ENCODE peak calls at places on chromosomes 1 and 21, in ten cellular contexts. E is endothelial cell of umbilical vein, L is GM23338, Q is spleen, I is breast epithelium, A is Panc1, X is H1, R is SK-N-SH, U is upper lobe of left lung, Y is stomach. D is an unnamed sample.

GRCh38 chr1:30449003-30449402 is 274.4 kb downstream of the MATN1 start:
- DNase-seq in E (no peak), L (no peak), Q (peak; percentile 60), I (no peak), A (no peak), X (peak; percentile 26), R (no peak), U (no peak), Y (no peak), D (no peak)

GRCh38 chr1:67741786-67742185 is 56.8 kb downstream of the GADD45A start:
- DNase-seq in E (no peak), L (no peak), Q (no peak), I (no peak), A (no peak), X (no peak), R (no peak), U (no peak), Y (no peak), D (no peak)

GRCh38 chr1:218557731-218558130 is 212.6 kb downstream of the TGFB2 start:
- DNase-seq in E (peak; percentile 96), L (peak; percentile 5), Q (no peak), I (no peak), A (no peak), X (no peak), R (peak; percentile 72), U (no peak), Y (no peak), D (no peak)

GRCh38 chr1:29388170-29388569 is 151.8 kb downstream of the PTPRU start:
- DNase-seq in E (no peak), L (no peak), Q (no peak), I (no peak), A (no peak), X (peak; percentile 23), R (no peak), U (no peak), Y (no peak), D (no peak)

GRCh38 chr1:236416165-236416564 is 22.1 kb downstream of the EDARADD start:
- DNase-seq in E (peak; percentile 13), L (no peak), Q (no peak), I (no peak), A (no peak), X (no peak), R (no peak), U (no peak), Y (no peak), D (no peak)

GRCh38 chr1:241525026-241525425 is 5.5 kb upstream of the FH start:
- DNase-seq in E (no peak), L (no peak), Q (no peak), I (no peak), A (no peak), X (no peak), R (no peak), U (no peak), Y (no peak), D (no peak)

GRCh38 chr1:43441894-43442632 is 11.7 kb downstream of the HYI start:
- DNase-seq in E (no peak), L (no peak), Q (peak; percentile 37), I (no peak), A (no peak), X (no peak), R (no peak), U (peak; percentile 17), Y (peak; percentile 23), D (no peak)

GRCh38 chr1:12604114-12604874 is 13.7 kb downstream of the DHRS3 start:
- DNase-seq in E (peak; percentile 99), L (no peak), Q (no peak), I (no peak), A (peak; percentile 91), X (no peak), R (peak; percentile 64), U (peak; percentile 82), Y (peak; percentile 70), D (no peak)

GRCh38 chr1:195765099-195765498 is 843.1 kb downstream of the KCNT2 start:
- DNase-seq in E (no peak), L (no peak), Q (no peak), I (no peak), A (no peak), X (no peak), R (no peak), U (no peak), Y (no peak), D (no peak)

GRCh38 chr1:2808386-2808705 is 6.9 kb upstream of the TTC34 start:
- DNase-seq in E (no peak), L (no peak), Q (no peak), I (no peak), A (no peak), X (no peak), R (no peak), U (no peak), Y (no peak), D (no peak)

GRCh38 chr1:56301791-56302190 is 277.6 kb downstream of the PLPP3 start:
- DNase-seq in E (peak; percentile 93), L (no peak), Q (no peak), I (no peak), A (no peak), X (no peak), R (no peak), U (no peak), Y (no peak), D (no peak)

GRCh38 chr1:228989992-228990827 is 254.9 kb downstream of the RHOU start:
- DNase-seq in E (peak; percentile 16), L (no peak), Q (peak; percentile 86), I (no peak), A (no peak), X (no peak), R (peak; percentile 46), U (peak; percentile 81), Y (peak; percentile 38), D (no peak)

GRCh38 chr1:151013518-151013917 is 5.3 kb downstream of the PRUNE1 start:
- DNase-seq in E (peak; percentile 13), L (no peak), Q (no peak), I (no peak), A (no peak), X (no peak), R (no peak), U (peak; percentile 68), Y (peak; percentile 63), D (no peak)

GRCh38 chr1:113325039-113325438 is 65.3 kb upstream of the MAGI3 start:
- DNase-seq in E (no peak), L (no peak), Q (no peak), I (no peak), A (peak; percentile 7), X (no peak), R (no peak), U (peak; percentile 34), Y (peak; percentile 34), D (no peak)

GRCh38 chr1:197024460-197024859 is 42.6 kb downstream of the F13B start:
- DNase-seq in E (no peak), L (no peak), Q (no peak), I (no peak), A (no peak), X (no peak), R (no peak), U (no peak), Y (no peak), D (no peak)

GRCh38 chr1:186374313-186375151 is 521 bp downstream of the TPR start:
- DNase-seq in E (peak; percentile 63), L (peak; percentile 57), Q (no peak), I (no peak), A (no peak), X (no peak), R (peak; percentile 31), U (peak; percentile 57), Y (peak; percentile 33), D (peak; percentile 44)

GRCh38 chr21:31929548-31929947 is 56.7 kb downstream of the HUNK start:
- DNase-seq in E (no peak), L (no peak), Q (no peak), I (no peak), A (no peak), X (no peak), R (no peak), U (no peak), Y (no peak), D (no peak)
- TF ChIP-seq POLR2AphosphoS5 in E (no peak), L (no peak), Q (no peak), I (no peak), A (no peak), X (no peak), R (no peak), U (no peak), Y (no peak), D (no peak)

DNA sequence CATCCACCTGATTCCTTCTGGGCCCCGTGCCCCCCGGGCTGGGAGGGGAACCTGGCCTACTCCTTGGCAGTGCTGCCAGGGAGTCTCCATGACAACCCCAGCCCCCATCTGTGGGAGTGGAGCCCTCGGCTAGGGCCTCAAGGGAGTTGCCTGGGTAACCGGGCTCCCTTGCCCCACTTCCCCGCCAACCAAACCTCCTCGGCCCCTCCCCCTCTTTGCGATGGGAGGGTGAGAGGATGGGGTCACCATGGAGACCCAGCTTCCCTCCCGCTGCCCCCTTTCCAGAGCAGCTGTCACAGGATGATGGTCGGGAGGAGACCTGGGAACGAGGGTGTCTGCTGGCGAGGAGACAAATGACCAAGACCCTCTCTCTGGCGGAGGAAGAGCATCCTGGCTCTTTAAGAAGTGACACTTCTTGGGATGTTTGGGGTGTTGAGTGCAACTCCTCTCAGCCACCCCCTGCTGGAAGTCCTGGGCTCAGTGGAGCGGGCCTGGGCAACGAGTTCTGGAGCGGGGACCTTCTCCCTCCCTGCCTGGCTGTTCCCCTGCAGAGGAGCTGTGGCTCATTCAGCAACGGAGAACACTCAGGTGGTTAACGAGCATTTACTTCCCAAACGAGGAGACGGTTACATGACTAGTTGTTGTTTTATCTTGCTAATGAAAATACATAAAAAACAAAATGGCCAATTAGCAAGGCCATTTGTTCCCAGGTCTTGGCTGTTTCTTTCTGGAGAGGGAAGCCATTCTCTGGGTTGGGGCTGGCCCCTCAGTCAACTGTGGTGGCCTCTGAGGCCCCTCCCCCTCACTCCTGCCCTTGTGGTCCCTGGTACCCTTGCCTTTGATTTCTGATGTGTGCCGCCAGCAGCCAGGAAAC is 82.8 kb downstream of the UBIAD1 start:
- DNase-seq in E (no peak), L (peak; percentile 94), Q (no peak), I (no peak), A (no peak), X (peak; percentile 76), R (peak; percentile 52), U (no peak), Y (no peak), D (no peak)
- TF ChIP-seq CTCF in E (no peak), L (peak; percentile 25), Q (no peak), I (no peak), A (no peak), X (no peak), R (no peak), U (no peak), Y (no peak), D (no peak)

GRCh38 chr1:214473392-214473791 is 78.0 kb downstream of the PTPN14 start:
- DNase-seq in E (no peak), L (peak; percentile 45), Q (no peak), I (no peak), A (no peak), X (no peak), R (no peak), U (no peak), Y (no peak), D (no peak)
- TF ChIP-seq POLR2AphosphoS5 in E (no peak), L (no peak), Q (no peak), I (no peak), A (no peak), X (no peak), R (no peak), U (no peak), Y (no peak), D (no peak)

DNA sequence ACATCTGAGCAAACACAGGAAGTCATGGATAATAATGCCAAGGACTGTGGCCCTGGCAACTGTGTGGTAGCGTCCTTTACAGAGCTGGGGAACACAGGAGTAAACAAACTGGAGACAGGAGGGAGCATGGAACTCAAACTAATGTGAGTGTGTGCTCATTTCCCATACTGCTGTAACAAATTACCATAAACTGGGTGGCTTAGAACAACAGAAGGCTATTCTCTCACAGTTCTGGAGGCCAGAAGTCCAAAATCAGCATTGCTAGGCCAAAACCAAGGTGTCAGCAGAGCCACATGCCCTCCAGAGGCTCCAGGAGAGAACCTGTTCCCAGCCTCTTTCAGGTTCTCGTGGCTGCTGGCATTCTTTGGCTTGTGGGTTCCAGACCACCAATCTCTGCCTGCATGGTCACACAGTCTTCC is 106.3 kb downstream of the TGFBR3 start:
- DNase-seq in E (peak; percentile 24), L (no peak), Q (no peak), I (no peak), A (no peak), X (no peak), R (no peak), U (no peak), Y (no peak), D (no peak)
- TF ChIP-seq CTCF in E (no peak), L (peak; percentile 13), Q (no peak), I (no peak), A (no peak), X (no peak), R (no peak), U (no peak), Y (no peak), D (no peak)

D was measured in prostate gland.